ENCODE peak calls at places on chromosome 2, in ten cellular contexts. Z is lung, S is left ventricle myocardium inferior, D is PC-9, U is psoas muscle, Q is PC-3, H is upper lobe of right lung, M is fibroblast of lung, V is breast epithelium, F is brain microvascular endothelial cell. C is an unnamed sample.
A peak's percentile ranks its signal among the peaks of the same experiment; 100 is the strongest.

GRCh38 chr2:219287569-219288265 is 8.6 kb downstream of the DNAJB2 start:
- DNase-seq in H (peak; percentile 37), S (no peak), D (no peak), U (no peak), Q (no peak), Z (no peak), F (no peak), V (no peak), M (no peak), C (no peak)

GRCh38 chr2:174145827-174146226 is 102.5 kb downstream of the OLA1 start:
- DNase-seq in D (no peak), H (no peak), Z (no peak), F (peak; percentile 1), U (no peak), S (no peak), V (no peak), Q (peak; percentile 39), M (peak; percentile 25), C (no peak)

GRCh38 chr2:233185320-233185719 is 66.2 kb upstream of the ATG16L1 start:
- DNase-seq in F (no peak), U (no peak), H (no peak), S (no peak), V (no peak), Z (no peak), M (no peak), Q (no peak), D (no peak), C (no peak)

GRCh38 chr2:222598611-222599010 is 57.3 kb downstream of the FARSB start:
- DNase-seq in Q (no peak), Z (no peak), H (no peak), F (no peak), V (no peak), D (no peak), U (no peak), S (no peak), M (no peak), C (no peak)

GRCh38 chr2:230956827-230957755 is 32.0 kb upstream of the GPR55 start:
- DNase-seq in Z (no peak), Q (peak; percentile 69), H (no peak), V (no peak), F (peak; percentile 43), D (peak; percentile 20), U (peak; percentile 38), S (peak; percentile 55), M (peak; percentile 20), C (peak; percentile 8)

GRCh38 chr2:219476605-219477578 is 21.8 kb upstream of the GMPPA start:
- DNase-seq in F (no peak), Q (no peak), Z (no peak), U (no peak), M (no peak), D (no peak), S (peak; percentile 14), V (no peak), H (no peak), C (no peak)

GRCh38 chr2:219461061-219461514 is 26.4 kb downstream of the SPEG start:
- DNase-seq in Z (no peak), Q (no peak), U (no peak), D (no peak), V (no peak), S (peak; percentile 60), M (peak; percentile 63), H (no peak), F (no peak), C (no peak)

GRCh38 chr2:38074047-38074774 is 1.7 kb downstream of the CYP1B1 start:
- DNase-seq in Z (no peak), Q (peak; percentile 22), H (peak; percentile 69), U (peak; percentile 19), V (no peak), S (peak; percentile 29), M (no peak), F (no peak), D (peak; percentile 34), C (no peak)

GRCh38 chr2:160261731-160262130 is 61.7 kb upstream of the ITGB6 start:
- DNase-seq in S (no peak), D (no peak), V (no peak), M (peak; percentile 36), F (no peak), Z (no peak), U (no peak), H (no peak), Q (no peak), C (no peak)

GRCh38 chr2:149098722-149099121 is 60.2 kb downstream of the LYPD6B start:
- DNase-seq in V (no peak), Z (no peak), H (no peak), U (no peak), M (peak; percentile 23), D (no peak), Q (peak; percentile 62), F (no peak), S (no peak), C (no peak)

GRCh38 chr2:40287201-40287600 is 164.7 kb downstream of the SLC8A1 start:
- DNase-seq in V (no peak), U (no peak), F (no peak), M (no peak), Q (no peak), S (no peak), Z (no peak), D (no peak), H (no peak), C (no peak)

GRCh38 chr2:205261631-205262030 is 420.7 kb upstream of the NRP2 start:
- DNase-seq in V (no peak), Q (no peak), M (no peak), U (no peak), H (no peak), S (no peak), F (no peak), Z (no peak), D (no peak), C (no peak)
- H3K27ac ChIP-seq in V (no peak overlapping the region), Q (no peak overlapping the region), M (no peak overlapping the region), U (no peak overlapping the region), H (no peak overlapping the region), S (no peak overlapping the region), F (no peak overlapping the region), Z (no peak overlapping the region), D (no peak overlapping the region), C (no peak overlapping the region)

DNA sequence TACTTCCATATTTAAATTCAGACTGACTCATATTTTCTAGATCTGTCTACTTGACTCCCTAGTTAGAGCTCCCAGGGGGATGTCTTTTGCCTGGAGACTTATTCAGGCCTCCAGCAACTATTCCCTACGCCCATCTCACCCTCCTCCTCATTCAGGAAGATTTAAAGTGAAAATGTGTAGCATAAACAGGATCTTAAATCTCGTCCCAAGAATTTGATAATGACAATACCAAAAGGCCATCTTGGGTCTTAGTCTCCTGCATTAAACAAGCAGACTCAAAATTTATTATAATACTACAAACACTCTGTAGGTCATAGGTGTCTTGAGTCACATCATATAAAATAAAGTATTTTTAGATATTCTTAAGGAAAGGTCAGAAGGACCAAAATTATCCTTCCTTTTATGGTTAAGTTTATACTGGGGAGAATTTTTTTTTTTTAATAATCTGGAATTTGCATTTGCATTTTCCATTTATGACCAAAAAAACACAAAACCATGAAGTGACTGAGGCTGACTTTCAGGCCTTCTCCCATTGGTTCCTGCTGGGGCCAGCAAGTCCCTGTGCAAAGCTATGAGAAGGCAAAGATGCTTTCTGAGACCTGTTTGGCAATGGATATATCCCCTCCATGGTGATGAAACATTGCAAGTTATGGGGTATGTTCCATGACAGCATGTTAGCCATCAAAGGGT is 60.6 kb downstream of the KIAA2012 start:
- DNase-seq in D (no peak), F (no peak), Z (no peak), H (no peak), S (no peak), M (no peak), U (no peak), Q (no peak), V (no peak), C (no peak)
- H3K27ac ChIP-seq in D (no peak overlapping the region), F (no peak overlapping the region), Z (no peak overlapping the region), H (no peak overlapping the region), S (no peak overlapping the region), M (no peak overlapping the region), U (no peak overlapping the region), Q (no peak overlapping the region), V (no peak overlapping the region), C (no peak overlapping the region)

GRCh38 chr2:82340578-82341053 is 2036.1 kb upstream of the LRRTM1 start:
- DNase-seq in S (no peak), M (peak; percentile 26), V (no peak), H (no peak), U (no peak), F (peak; percentile 70), D (no peak), Q (no peak), Z (no peak), C (no peak)

GRCh38 chr2:82345910-82346309 is 2041.4 kb upstream of the LRRTM1 start:
- DNase-seq in M (no peak), Z (no peak), F (no peak), S (no peak), H (no peak), V (no peak), U (no peak), D (no peak), Q (no peak), C (no peak)

GRCh38 chr2:82339805-82340204 is 2035.3 kb upstream of the LRRTM1 start:
- DNase-seq in M (no peak), S (no peak), D (no peak), V (no peak), Q (no peak), Z (no peak), U (no peak), F (no peak), H (no peak), C (no peak)

GRCh38 chr2:82344670-82345069 is 2040.1 kb upstream of the LRRTM1 start:
- DNase-seq in Q (peak; percentile 62), U (no peak), H (no peak), Z (no peak), F (no peak), V (no peak), D (no peak), S (no peak), M (no peak), C (no peak)

DNA sequence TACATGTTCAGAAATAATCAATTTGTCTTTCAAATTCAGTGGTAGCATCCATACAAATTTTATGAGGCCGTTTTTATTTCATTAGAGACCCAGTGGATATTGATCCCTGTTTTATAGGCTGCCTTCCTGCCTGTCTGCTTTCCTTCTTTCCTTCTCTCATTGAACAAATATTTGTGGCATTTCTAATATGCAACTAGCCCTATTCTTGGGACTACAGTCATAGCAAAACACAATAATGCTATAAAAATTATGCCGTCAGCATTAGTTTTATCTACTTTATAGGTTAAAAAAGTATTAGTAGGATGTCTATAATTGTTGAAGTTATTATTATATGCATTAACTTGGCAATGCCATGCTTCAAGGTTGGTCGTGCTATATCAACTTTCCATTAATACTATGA is 2037.8 kb upstream of the LRRTM1 start:
- DNase-seq in V (no peak), F (no peak), H (no peak), U (no peak), Q (peak; percentile 51), S (no peak), D (no peak), M (no peak), Z (no peak), C (no peak)
- H3K27ac ChIP-seq in V (no peak overlapping the region), F (peak overlapping the region; percentile 21), H (no peak overlapping the region), U (no peak overlapping the region), Q (no peak overlapping the region), S (no peak overlapping the region), D (no peak overlapping the region), M (no peak overlapping the region), Z (no peak overlapping the region), C (no peak overlapping the region)

DNA sequence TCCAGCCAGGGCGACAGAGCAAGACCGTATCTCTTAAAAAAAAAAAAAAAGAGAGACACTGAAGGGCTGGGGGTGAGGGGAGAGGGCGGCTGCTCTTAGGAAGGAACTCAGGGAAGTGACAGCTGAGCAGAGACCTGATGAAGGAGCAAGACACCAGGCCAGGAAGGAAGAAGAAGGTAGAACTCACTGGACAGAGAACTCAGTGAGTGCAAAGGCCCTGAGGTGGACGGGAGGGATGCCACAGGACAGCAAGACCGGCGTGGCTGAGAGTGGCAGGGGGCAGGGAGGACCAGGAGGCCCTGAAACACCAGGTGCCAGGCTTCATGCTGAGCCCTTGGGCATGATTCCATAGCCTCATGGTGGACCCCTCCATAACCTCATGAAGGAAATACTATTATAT is 18.2 kb downstream of the BIN1 start:
- DNase-seq in H (no peak), V (no peak), U (peak; percentile 14), Q (no peak), S (no peak), D (no peak), F (no peak), M (no peak), Z (no peak), C (no peak)
- H3K27ac ChIP-seq in H (no peak overlapping the region), V (no peak overlapping the region), U (peak overlapping the region; percentile 98), Q (no peak overlapping the region), S (no peak overlapping the region), D (no peak overlapping the region), F (no peak overlapping the region), M (no peak overlapping the region), Z (no peak overlapping the region), C (no peak overlapping the region)